ENCODE peak calls at places on chromosome 12, in eight cellular contexts. Z is heart right ventricle; H is neural progenitor cell; K is CD8-positive, alpha-beta T cell; N is AG10803; B is RWPE1; T is activated B cell treated with CpG ODN at 0.5 μM for 24 hours; G is colonic mucosa. S is an unnamed sample.

GRCh38 chr12:34306133-34306830 is 284.0 kb downstream of the ALG10 start:
- DNase-seq in K (no peak), G (no peak), B (no peak), N (no peak), T (no peak), H (no peak), Z (no peak), S (no peak)

GRCh38 chr12:28975564-28976340 is 173.3 kb upstream of the FAR2 start:
- DNase-seq in Z (no peak), N (no peak), K (no peak), T (no peak), H (no peak), G (no peak), B (no peak), S (no peak)

GRCh38 chr12:69947922-69948321 is 122.9 kb downstream of the MYRFL start:
- DNase-seq in Z (no peak), N (no peak), T (no peak), K (no peak), H (no peak), B (no peak), G (no peak), S (no peak)

GRCh38 chr12:77648716-77649115 is 182.0 kb upstream of the NAV3 start:
- DNase-seq in H (no peak), B (no peak), T (no peak), K (no peak), Z (no peak), N (peak), G (no peak), S (no peak)

GRCh38 chr12:67355428-67356385 is 86.5 kb downstream of the CAND1 start:
- DNase-seq in T (no peak), N (peak), G (no peak), B (peak), K (peak), Z (no peak), H (peak), S (no peak)

GRCh38 chr12:112115259-112116045 is 6.9 kb upstream of the NAA25 start:
- DNase-seq in G (no peak), B (no peak), H (no peak), K (no peak), N (no peak), Z (no peak), T (no peak), S (no peak)

GRCh38 chr12:4978737-4979136 is 64.9 kb upstream of the KCNA5 start:
- DNase-seq in G (no peak), Z (no peak), N (peak), K (no peak), B (no peak), H (no peak), T (no peak), S (no peak)

GRCh38 chr12:48023386-48023785 is 19.1 kb upstream of the COL2A1 start:
- DNase-seq in Z (peak), T (no peak), H (peak), K (no peak), N (no peak), B (no peak), G (no peak), S (no peak)

GRCh38 chr12:26125451-26126339 is 858 bp upstream of the BHLHE41 start:
- DNase-seq in Z (peak), T (peak), G (peak), H (peak), B (peak), N (peak), K (peak), S (peak)

GRCh38 chr12:43099691-43100163 is 452.3 kb downstream of the ADAMTS20 start:
- DNase-seq in H (no peak), T (no peak), N (no peak), Z (no peak), K (no peak), G (no peak), B (no peak), S (no peak)

GRCh38 chr12:4664111-4664510 is 15.2 kb downstream of the NDUFA9 start:
- DNase-seq in K (no peak), T (no peak), G (no peak), H (no peak), Z (no peak), B (no peak), N (peak), S (no peak)

GRCh38 chr12:96617178-96617577 is 127.8 kb downstream of the CFAP54 start:
- DNase-seq in N (no peak), K (no peak), Z (no peak), T (no peak), G (no peak), H (no peak), B (no peak), S (no peak)

GRCh38 chr12:68381476-68381875 is 49.3 kb upstream of the MDM1 start:
- DNase-seq in G (no peak), B (no peak), N (no peak), K (no peak), T (no peak), H (no peak), Z (no peak), S (no peak)

GRCh38 chr12:119154435-119154818 is 24.3 kb upstream of the HSPB8 start:
- DNase-seq in T (no peak), K (no peak), H (peak), B (no peak), Z (no peak), G (no peak), N (no peak), S (no peak)

GRCh38 chr12:77816196-77816595 is 14.5 kb upstream of the NAV3 start:
- DNase-seq in G (no peak), B (no peak), T (no peak), H (no peak), K (no peak), Z (no peak), N (no peak), S (no peak)

GRCh38 chr12:123889848-123890535 is 82.6 kb downstream of the CCDC92 start:
- DNase-seq in G (no peak), K (no peak), B (no peak), T (no peak), Z (no peak), H (no peak), N (no peak), S (no peak)

GRCh38 chr12:129871991-129872969 is 31.5 kb downstream of the TMEM132D start:
- DNase-seq in B (no peak), H (peak), N (no peak), T (no peak), K (no peak), Z (no peak), G (no peak), S (no peak)

GRCh38 chr12:124861492-124861891 is 2.2 kb downstream of the SCARB1 start:
- DNase-seq in B (peak), Z (peak), K (no peak), T (no peak), N (peak), G (peak), H (no peak), S (no peak)

GRCh38 chr12:129049917-129050316 is 196.6 kb downstream of the GLT1D1 start:
- DNase-seq in G (no peak), Z (no peak), B (no peak), N (no peak), K (no peak), H (peak), T (no peak), S (no peak)

GRCh38 chr12:124915249-124916236 is 1.1 kb upstream of the UBC start:
- DNase-seq in K (no peak), Z (no peak), N (peak), T (no peak), G (peak), B (no peak), H (peak), S (no peak)

GRCh38 chr12:63792333-63792732 is 12.6 kb downstream of the RXYLT1 start:
- DNase-seq in B (no peak), T (no peak), H (no peak), N (no peak), Z (no peak), G (no peak), K (no peak), S (no peak)

GRCh38 chr12:52769354-52769753 is 7.8 kb downstream of the KRT76 start:
- DNase-seq in K (no peak), B (no peak), T (no peak), H (no peak), G (no peak), Z (no peak), N (no peak), S (no peak)

GRCh38 chr12:43826681-43827458 is 9.0 kb upstream of the TMEM117 start:
- DNase-seq in G (no peak), N (peak), H (no peak), B (no peak), K (no peak), T (no peak), Z (no peak), S (no peak)

GRCh38 chr12:92381856-92382255 is 236.2 kb upstream of the BTG1 start:
- DNase-seq in K (no peak), Z (no peak), B (no peak), G (no peak), N (no peak), T (no peak), H (no peak), S (no peak)

GRCh38 chr12:51793201-51793600 is 55.3 kb downstream of the FIGNL2 start:
- DNase-seq in K (no peak), T (no peak), G (no peak), Z (no peak), B (no peak), N (peak), H (no peak), S (no peak)

GRCh38 chr12:53626702-53627169 is 554 bp upstream of the ATF7 start:
- DNase-seq in G (no peak), K (no peak), N (no peak), H (no peak), Z (no peak), B (no peak), T (no peak), S (no peak)

GRCh38 chr12:56521590-56522371 is at the start of gene RBMS2:
- DNase-seq in K (peak), Z (peak), N (peak), H (peak), B (peak), G (peak), T (no peak), S (no peak)

GRCh38 chr12:100401660-100402059 is 44.8 kb downstream of the SLC17A8 start:
- DNase-seq in N (peak), T (no peak), H (no peak), K (no peak), G (no peak), B (peak), Z (no peak), S (no peak)

GRCh38 chr12:4648099-4648498 is 752 bp downstream of the AKAP3 start:
- DNase-seq in G (peak), H (no peak), Z (no peak), B (no peak), T (no peak), K (no peak), N (peak), S (no peak)

GRCh38 chr12:132189378-132190011 is 45.2 kb downstream of the NOC4L start:
- DNase-seq in B (peak), K (peak), N (peak), G (peak), H (peak), Z (peak), T (peak), S (peak)

GRCh38 chr12:121536929-121537813 is 43.7 kb downstream of the KDM2B start:
- DNase-seq in G (peak), K (peak), Z (peak), N (peak), T (peak), H (peak), B (peak), S (peak)

GRCh38 chr12:104426926-104427546 is 29.7 kb upstream of the CHST11 start:
- DNase-seq in G (no peak), H (no peak), T (no peak), N (peak), Z (no peak), K (no peak), B (no peak), S (no peak)

GRCh38 chr12:89928467-89928866 is 219.8 kb upstream of the ATP2B1 start:
- DNase-seq in Z (no peak), B (no peak), K (no peak), N (no peak), T (no peak), H (no peak), G (no peak), S (no peak)

GRCh38 chr12:89935850-89936249 is 227.2 kb upstream of the ATP2B1 start:
- DNase-seq in K (no peak), N (no peak), Z (no peak), G (no peak), T (no peak), B (no peak), H (no peak), S (no peak)

GRCh38 chr12:89933911-89934310 is 225.3 kb upstream of the ATP2B1 start:
- DNase-seq in T (no peak), K (no peak), N (peak), H (no peak), G (no peak), B (no peak), Z (no peak), S (no peak)

GRCh38 chr12:89936631-89937030 is 228.0 kb upstream of the ATP2B1 start:
- DNase-seq in T (no peak), G (no peak), B (no peak), Z (no peak), K (no peak), H (no peak), N (no peak), S (no peak)

DNA sequence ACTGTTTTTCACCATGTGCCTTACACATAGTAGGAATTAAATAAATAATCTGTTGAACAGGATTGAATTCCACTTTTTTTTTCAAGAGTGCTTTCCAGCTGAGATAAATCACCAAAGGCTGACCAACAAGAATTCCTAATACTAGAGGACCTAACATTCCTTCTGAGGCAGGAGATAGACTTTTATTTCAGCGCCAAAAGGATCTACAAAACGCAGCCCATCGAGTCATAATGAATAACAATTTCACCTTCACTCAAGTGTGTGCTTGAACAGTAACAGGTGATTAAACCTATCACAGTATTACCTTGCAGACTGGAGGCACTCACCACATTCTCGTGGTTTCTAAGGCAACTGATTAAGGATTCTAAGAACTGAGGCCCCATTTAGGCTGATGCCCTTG is 224.3 kb upstream of the ATP2B1 start:
- DNase-seq in H (no peak), K (no peak), N (peak), G (no peak), Z (no peak), B (no peak), T (no peak), S (no peak)
- TF ChIP-seq CTCF in H (no peak), K (no peak), N (no peak), G (no peak), Z (no peak), B (no peak), T (no peak), S (no peak)

GRCh38 chr12:79936670-79937069 is 1.8 kb upstream of the PPP1R12A start:
- DNase-seq in G (no peak), B (no peak), Z (no peak), N (no peak), H (no peak), T (no peak), K (no peak), S (no peak)

GRCh38 chr12:79933580-79934264 is 1.2 kb downstream of the PPP1R12A start:
- DNase-seq in B (peak), H (peak), T (no peak), Z (no peak), N (peak), G (peak), K (no peak), S (no peak)

GRCh38 chr12:79935624-79936040 is 735 bp upstream of the PPP1R12A start:
- DNase-seq in N (peak), Z (no peak), T (no peak), K (peak), B (no peak), G (no peak), H (peak), S (no peak)

GRCh38 chr12:79934309-79935020 is 432 bp downstream of the PPP1R12A start:
- DNase-seq in T (no peak), N (peak), B (peak), G (peak), K (peak), Z (no peak), H (no peak), S (no peak)

DNA sequence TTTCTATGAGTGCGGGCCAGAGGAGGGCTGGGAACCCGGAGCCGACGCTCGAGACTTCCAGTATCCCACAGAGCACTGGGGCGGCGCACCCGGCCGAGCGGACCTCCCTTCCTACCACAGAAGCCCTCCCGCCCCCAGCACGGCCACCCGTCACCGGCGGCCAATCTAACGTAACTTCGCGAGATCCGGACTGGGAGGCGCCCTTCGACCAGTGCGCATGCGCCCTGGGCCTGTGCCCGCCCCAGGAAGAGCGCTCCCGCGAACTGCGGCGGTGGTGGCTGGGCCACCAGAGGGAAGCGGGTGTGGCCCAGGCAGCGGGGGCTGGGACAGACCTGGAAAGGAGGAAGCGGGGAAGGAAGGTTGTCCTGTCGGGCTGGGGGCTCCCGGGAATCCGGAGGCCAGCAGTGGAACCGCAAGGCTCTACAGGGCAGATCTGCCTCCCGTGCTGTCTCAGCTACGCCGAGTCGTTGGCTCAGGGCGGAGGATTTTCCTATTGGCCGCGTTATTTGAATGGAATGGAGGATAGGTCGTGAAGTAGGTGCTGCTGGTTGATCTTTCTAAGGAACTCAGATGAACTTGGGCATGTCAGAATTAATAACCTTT is at the start of gene PPP1R12A:
- DNase-seq in N (peak), Z (peak), T (peak), B (peak), G (peak), K (peak), H (peak), S (peak)
- TF ChIP-seq CTCF in N (peak), Z (peak), T (no peak), B (no peak), G (no peak), K (no peak), H (peak), S (no peak)

GRCh38 chr12:114013601-114014345 is 47.6 kb upstream of the RBM19 start:
- DNase-seq in H (peak), B (peak), G (no peak), K (no peak), Z (no peak), T (no peak), N (peak), S (no peak)
- TF ChIP-seq CTCF in H (peak), B (no peak), G (no peak), K (no peak), Z (peak), T (no peak), N (peak), S (no peak)

DNA sequence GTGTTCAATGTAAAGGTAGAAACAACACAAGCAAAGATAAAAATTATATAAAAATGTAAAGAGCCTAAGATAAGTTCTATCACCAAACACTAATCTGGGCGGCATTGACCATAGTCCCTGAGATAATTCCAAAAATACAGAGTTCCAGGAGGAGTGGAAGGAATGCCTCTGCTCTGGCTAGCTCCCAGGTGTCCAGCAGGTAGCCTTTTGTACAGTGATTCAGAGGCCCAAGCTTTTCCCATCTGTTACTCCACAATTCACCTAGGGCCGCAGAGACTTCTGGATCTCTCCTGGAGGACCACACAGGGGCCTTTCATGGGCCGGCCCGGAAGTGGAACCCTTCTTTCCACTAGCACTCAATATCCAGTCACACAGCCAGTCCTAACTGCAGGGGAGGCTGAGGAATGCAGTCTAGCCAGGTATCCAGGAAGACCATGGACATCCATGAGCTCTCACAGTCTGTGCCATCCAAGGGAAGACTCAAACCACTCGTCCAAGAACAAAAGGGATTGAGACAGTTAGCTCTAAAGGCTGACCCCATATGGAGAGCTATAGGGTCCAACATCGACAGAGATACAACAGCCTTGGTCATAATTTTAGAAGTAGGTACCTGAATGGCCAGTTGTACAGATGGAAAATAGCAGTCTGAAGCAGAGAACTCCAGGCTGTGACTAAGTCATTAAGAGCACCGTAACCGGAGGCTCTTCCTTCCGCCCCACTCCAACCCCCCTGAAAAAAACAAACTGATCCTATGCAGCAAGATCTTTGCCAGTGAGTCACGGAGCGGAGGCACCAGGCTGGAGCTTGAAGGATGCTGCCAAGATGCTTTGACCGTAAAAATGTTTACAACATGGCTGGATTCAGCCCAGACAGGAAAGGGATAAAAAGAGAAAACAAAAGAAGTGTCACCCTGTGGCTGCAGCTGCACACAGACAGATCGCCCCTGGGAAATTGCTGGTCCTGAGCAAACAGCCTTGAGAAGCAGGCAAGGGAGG is 204.8 kb downstream of the NUAK1 start:
- DNase-seq in G (peak), K (no peak), H (no peak), T (no peak), N (peak), B (peak), Z (no peak), S (no peak)
- TF ChIP-seq CTCF in G (no peak), K (no peak), H (no peak), T (no peak), N (peak), B (no peak), Z (no peak), S (no peak)

GRCh38 chr12:109612975-109613502 is 39.4 kb downstream of the MVK start:
- DNase-seq in G (no peak), N (peak), T (no peak), H (no peak), B (no peak), K (no peak), Z (no peak), S (no peak)
- TF ChIP-seq CTCF in G (no peak), N (peak), T (no peak), H (peak), B (no peak), K (no peak), Z (peak), S (no peak)

GRCh38 chr12:13161172-13161571 is 35.4 kb upstream of the EMP1 start:
- DNase-seq in H (no peak), B (no peak), N (no peak), Z (no peak), K (no peak), T (no peak), G (no peak), S (no peak)
- TF ChIP-seq CTCF in H (peak), B (peak), N (peak), Z (no peak), K (no peak), T (no peak), G (peak), S (peak)

GRCh38 chr12:126617312-126617711 is 1552.1 kb downstream of the AACS start:
- DNase-seq in H (peak), G (no peak), K (no peak), Z (no peak), N (no peak), T (no peak), B (no peak), S (no peak)
- TF ChIP-seq CTCF in H (peak), G (no peak), K (no peak), Z (peak), N (peak), T (no peak), B (no peak), S (no peak)

GRCh38 chr12:3339221-3339620 is 151.8 kb upstream of the PRMT8 start:
- DNase-seq in T (no peak), H (no peak), K (no peak), G (no peak), B (no peak), Z (no peak), N (no peak), S (no peak)

GRCh38 chr12:3336606-3337311 is 154.2 kb upstream of the PRMT8 start:
- DNase-seq in B (no peak), N (no peak), K (no peak), T (no peak), Z (no peak), G (no peak), H (peak), S (no peak)

GRCh38 chr12:3342051-3342450 is 149.0 kb upstream of the PRMT8 start:
- DNase-seq in H (peak), N (peak), Z (peak), K (no peak), T (no peak), G (peak), B (no peak), S (no peak)

GRCh38 chr12:3337944-3338343 is 153.1 kb upstream of the PRMT8 start:
- DNase-seq in N (no peak), H (no peak), K (no peak), T (no peak), B (no peak), G (no peak), Z (no peak), S (no peak)

GRCh38 chr12:3341594-3341993 is 149.4 kb upstream of the PRMT8 start:
- DNase-seq in B (no peak), K (no peak), N (no peak), T (no peak), Z (no peak), G (no peak), H (no peak), S (no peak)
- TF ChIP-seq CTCF in B (no peak), K (no peak), N (no peak), T (no peak), Z (no peak), G (no peak), H (no peak), S (no peak)

S was measured in CD14-positive monocyte.